ENCODE peak calls at places on chromosome 2, in four cellular contexts. One of them, this sample, is unnamed.

GRCh38 chr2:239177325-239177724 is 223.5 kb downstream of the HDAC4 start:
- DNase-seq in A549: no peak
- DNase-seq in stimulated activated naive B cell treated with anti-CD40 and anti-IgM and Interleukin-4, amounts not matched to agents 10 μg/mL and 1 μg/mL and 100 μg/mL, for 72 hours: no peak
- DNase-seq in MCF 10A: no peak
- DNase-seq in this sample: no peak

GRCh38 chr2:23321767-23322166 is 63.2 kb upstream of the KLHL29 start:
- DNase-seq in A549: no peak
- DNase-seq in stimulated activated naive B cell treated with anti-CD40 and anti-IgM and Interleukin-4, amounts not matched to agents 10 μg/mL and 1 μg/mL and 100 μg/mL, for 72 hours: no peak
- DNase-seq in MCF 10A: no peak
- DNase-seq in this sample: no peak

GRCh38 chr2:101874069-101874468 is 117.7 kb upstream of the IL1R2 start:
- DNase-seq in A549: no peak
- DNase-seq in stimulated activated naive B cell treated with anti-CD40 and anti-IgM and Interleukin-4, amounts not matched to agents 10 μg/mL and 1 μg/mL and 100 μg/mL, for 72 hours: no peak
- DNase-seq in MCF 10A: no peak
- DNase-seq in this sample: no peak

GRCh38 chr2:205060269-205060668 is 515.0 kb downstream of the PARD3B start:
- DNase-seq in A549: peak
- DNase-seq in stimulated activated naive B cell treated with anti-CD40 and anti-IgM and Interleukin-4, amounts not matched to agents 10 μg/mL and 1 μg/mL and 100 μg/mL, for 72 hours: no peak
- DNase-seq in MCF 10A: peak
- DNase-seq in this sample: no peak

GRCh38 chr2:65261676-65262075 is 34.0 kb downstream of the ACTR2 start:
- DNase-seq in A549: no peak
- DNase-seq in stimulated activated naive B cell treated with anti-CD40 and anti-IgM and Interleukin-4, amounts not matched to agents 10 μg/mL and 1 μg/mL and 100 μg/mL, for 72 hours: no peak
- DNase-seq in MCF 10A: no peak
- DNase-seq in this sample: no peak

GRCh38 chr2:5959836-5960820 is 267.9 kb downstream of the SOX11 start:
- DNase-seq in A549: no peak
- DNase-seq in stimulated activated naive B cell treated with anti-CD40 and anti-IgM and Interleukin-4, amounts not matched to agents 10 μg/mL and 1 μg/mL and 100 μg/mL, for 72 hours: no peak
- DNase-seq in MCF 10A: no peak
- DNase-seq in this sample: no peak

GRCh38 chr2:148927010-148927409 is 52.0 kb downstream of the KIF5C start:
- DNase-seq in A549: no peak
- DNase-seq in stimulated activated naive B cell treated with anti-CD40 and anti-IgM and Interleukin-4, amounts not matched to agents 10 μg/mL and 1 μg/mL and 100 μg/mL, for 72 hours: peak
- DNase-seq in MCF 10A: no peak
- DNase-seq in this sample: no peak

GRCh38 chr2:2170861-2171260 is 160.2 kb downstream of the MYT1L start:
- DNase-seq in A549: no peak
- DNase-seq in stimulated activated naive B cell treated with anti-CD40 and anti-IgM and Interleukin-4, amounts not matched to agents 10 μg/mL and 1 μg/mL and 100 μg/mL, for 72 hours: no peak
- DNase-seq in MCF 10A: no peak
- DNase-seq in this sample: no peak

GRCh38 chr2:118841828-118842461 is 5.5 kb downstream of the EN1 start:
- DNase-seq in A549: no peak
- DNase-seq in stimulated activated naive B cell treated with anti-CD40 and anti-IgM and Interleukin-4, amounts not matched to agents 10 μg/mL and 1 μg/mL and 100 μg/mL, for 72 hours: no peak
- DNase-seq in MCF 10A: no peak
- DNase-seq in this sample: no peak

GRCh38 chr2:101036562-101036961 is 34.5 kb downstream of the RPL31 start:
- DNase-seq in A549: no peak
- DNase-seq in stimulated activated naive B cell treated with anti-CD40 and anti-IgM and Interleukin-4, amounts not matched to agents 10 μg/mL and 1 μg/mL and 100 μg/mL, for 72 hours: no peak
- DNase-seq in MCF 10A: peak
- DNase-seq in this sample: no peak

GRCh38 chr2:230668184-230668938 is 44.3 kb upstream of the CAB39 start:
- DNase-seq in A549: no peak
- DNase-seq in stimulated activated naive B cell treated with anti-CD40 and anti-IgM and Interleukin-4, amounts not matched to agents 10 μg/mL and 1 μg/mL and 100 μg/mL, for 72 hours: peak
- DNase-seq in MCF 10A: peak
- DNase-seq in this sample: peak

GRCh38 chr2:9434484-9434883 is 11.0 kb downstream of the CPSF3 start:
- DNase-seq in A549: no peak
- DNase-seq in stimulated activated naive B cell treated with anti-CD40 and anti-IgM and Interleukin-4, amounts not matched to agents 10 μg/mL and 1 μg/mL and 100 μg/mL, for 72 hours: no peak
- DNase-seq in MCF 10A: no peak
- DNase-seq in this sample: no peak

GRCh38 chr2:24917086-24917485 is 3.0 kb downstream of the ADCY3 start:
- DNase-seq in A549: no peak
- DNase-seq in stimulated activated naive B cell treated with anti-CD40 and anti-IgM and Interleukin-4, amounts not matched to agents 10 μg/mL and 1 μg/mL and 100 μg/mL, for 72 hours: peak
- DNase-seq in MCF 10A: peak
- DNase-seq in this sample: no peak

GRCh38 chr2:19893520-19894134 is 8.2 kb downstream of the TTC32 start:
- DNase-seq in A549: no peak
- DNase-seq in stimulated activated naive B cell treated with anti-CD40 and anti-IgM and Interleukin-4, amounts not matched to agents 10 μg/mL and 1 μg/mL and 100 μg/mL, for 72 hours: no peak
- DNase-seq in MCF 10A: no peak
- DNase-seq in this sample: no peak

GRCh38 chr2:151766421-151767153 is 32.3 kb upstream of the NEB start:
- DNase-seq in A549: no peak
- DNase-seq in stimulated activated naive B cell treated with anti-CD40 and anti-IgM and Interleukin-4, amounts not matched to agents 10 μg/mL and 1 μg/mL and 100 μg/mL, for 72 hours: peak
- DNase-seq in MCF 10A: no peak
- DNase-seq in this sample: no peak

GRCh38 chr2:228016402-228016801 is 145.0 kb downstream of the DAW1 start:
- DNase-seq in A549: no peak
- DNase-seq in stimulated activated naive B cell treated with anti-CD40 and anti-IgM and Interleukin-4, amounts not matched to agents 10 μg/mL and 1 μg/mL and 100 μg/mL, for 72 hours: no peak
- DNase-seq in MCF 10A: no peak
- DNase-seq in this sample: no peak

GRCh38 chr2:111634995-111635538 is 248.9 kb downstream of the ANAPC1 start:
- DNase-seq in A549: no peak
- DNase-seq in stimulated activated naive B cell treated with anti-CD40 and anti-IgM and Interleukin-4, amounts not matched to agents 10 μg/mL and 1 μg/mL and 100 μg/mL, for 72 hours: no peak
- DNase-seq in MCF 10A: no peak
- DNase-seq in this sample: peak

GRCh38 chr2:5319493-5319892 is 372.7 kb upstream of the SOX11 start:
- DNase-seq in A549: no peak
- DNase-seq in stimulated activated naive B cell treated with anti-CD40 and anti-IgM and Interleukin-4, amounts not matched to agents 10 μg/mL and 1 μg/mL and 100 μg/mL, for 72 hours: no peak
- DNase-seq in MCF 10A: no peak
- DNase-seq in this sample: no peak

GRCh38 chr2:233092446-233093438 is 32.6 kb downstream of the INPP5D start:
- DNase-seq in A549: no peak
- DNase-seq in stimulated activated naive B cell treated with anti-CD40 and anti-IgM and Interleukin-4, amounts not matched to agents 10 μg/mL and 1 μg/mL and 100 μg/mL, for 72 hours: no peak
- DNase-seq in MCF 10A: no peak
- DNase-seq in this sample: no peak

GRCh38 chr2:17830053-17831034 is 14.1 kb downstream of the MSGN1 start:
- DNase-seq in A549: peak
- DNase-seq in stimulated activated naive B cell treated with anti-CD40 and anti-IgM and Interleukin-4, amounts not matched to agents 10 μg/mL and 1 μg/mL and 100 μg/mL, for 72 hours: peak
- DNase-seq in MCF 10A: peak
- DNase-seq in this sample: peak

GRCh38 chr2:206981089-206981674 is 41.9 kb downstream of the CPO start:
- DNase-seq in A549: no peak
- DNase-seq in stimulated activated naive B cell treated with anti-CD40 and anti-IgM and Interleukin-4, amounts not matched to agents 10 μg/mL and 1 μg/mL and 100 μg/mL, for 72 hours: no peak
- DNase-seq in MCF 10A: no peak
- DNase-seq in this sample: no peak

GRCh38 chr2:173684896-173685485 is 280.2 kb downstream of the SP3 start:
- DNase-seq in A549: no peak
- DNase-seq in stimulated activated naive B cell treated with anti-CD40 and anti-IgM and Interleukin-4, amounts not matched to agents 10 μg/mL and 1 μg/mL and 100 μg/mL, for 72 hours: no peak
- DNase-seq in MCF 10A: no peak
- DNase-seq in this sample: no peak

GRCh38 chr2:15181092-15181745 is 379.9 kb downstream of the NBAS start:
- DNase-seq in A549: no peak
- DNase-seq in stimulated activated naive B cell treated with anti-CD40 and anti-IgM and Interleukin-4, amounts not matched to agents 10 μg/mL and 1 μg/mL and 100 μg/mL, for 72 hours: no peak
- DNase-seq in MCF 10A: no peak
- DNase-seq in this sample: no peak

GRCh38 chr2:15730545-15731212 is 139.0 kb downstream of the DDX1 start:
- DNase-seq in A549: peak
- DNase-seq in stimulated activated naive B cell treated with anti-CD40 and anti-IgM and Interleukin-4, amounts not matched to agents 10 μg/mL and 1 μg/mL and 100 μg/mL, for 72 hours: peak
- DNase-seq in MCF 10A: peak
- DNase-seq in this sample: peak

GRCh38 chr2:157874997-157875719 is 972 bp downstream of the ACVR1 start:
- DNase-seq in A549: peak
- DNase-seq in stimulated activated naive B cell treated with anti-CD40 and anti-IgM and Interleukin-4, amounts not matched to agents 10 μg/mL and 1 μg/mL and 100 μg/mL, for 72 hours: no peak
- DNase-seq in MCF 10A: peak
- DNase-seq in this sample: peak

GRCh38 chr2:188333751-188334524 is 42.3 kb downstream of the GULP1 start:
- DNase-seq in A549: no peak
- DNase-seq in stimulated activated naive B cell treated with anti-CD40 and anti-IgM and Interleukin-4, amounts not matched to agents 10 μg/mL and 1 μg/mL and 100 μg/mL, for 72 hours: no peak
- DNase-seq in MCF 10A: no peak
- DNase-seq in this sample: peak

GRCh38 chr2:96934831-96935545 is 51.4 kb downstream of the FAM178B start:
- DNase-seq in A549: no peak
- DNase-seq in stimulated activated naive B cell treated with anti-CD40 and anti-IgM and Interleukin-4, amounts not matched to agents 10 μg/mL and 1 μg/mL and 100 μg/mL, for 72 hours: no peak
- DNase-seq in MCF 10A: no peak
- DNase-seq in this sample: no peak

GRCh38 chr2:25977768-25978167 is 4.5 kb downstream of the KIF3C start:
- DNase-seq in A549: peak
- DNase-seq in stimulated activated naive B cell treated with anti-CD40 and anti-IgM and Interleukin-4, amounts not matched to agents 10 μg/mL and 1 μg/mL and 100 μg/mL, for 72 hours: no peak
- DNase-seq in MCF 10A: peak
- DNase-seq in this sample: no peak

GRCh38 chr2:191023235-191023679 is 9.3 kb upstream of the STAT1 start:
- DNase-seq in A549: no peak
- DNase-seq in stimulated activated naive B cell treated with anti-CD40 and anti-IgM and Interleukin-4, amounts not matched to agents 10 μg/mL and 1 μg/mL and 100 μg/mL, for 72 hours: no peak
- DNase-seq in MCF 10A: no peak
- DNase-seq in this sample: no peak

GRCh38 chr2:238945433-238946150 is 97.7 kb downstream of the TWIST2 start:
- DNase-seq in A549: peak
- DNase-seq in stimulated activated naive B cell treated with anti-CD40 and anti-IgM and Interleukin-4, amounts not matched to agents 10 μg/mL and 1 μg/mL and 100 μg/mL, for 72 hours: no peak
- DNase-seq in MCF 10A: peak
- DNase-seq in this sample: no peak

GRCh38 chr2:100707016-100707947 is 112.7 kb upstream of the NPAS2 start:
- DNase-seq in A549: no peak
- DNase-seq in stimulated activated naive B cell treated with anti-CD40 and anti-IgM and Interleukin-4, amounts not matched to agents 10 μg/mL and 1 μg/mL and 100 μg/mL, for 72 hours: no peak
- DNase-seq in MCF 10A: peak
- DNase-seq in this sample: no peak

GRCh38 chr2:108548221-108549003 is 14.1 kb downstream of the LIMS1 start:
- DNase-seq in A549: no peak
- DNase-seq in stimulated activated naive B cell treated with anti-CD40 and anti-IgM and Interleukin-4, amounts not matched to agents 10 μg/mL and 1 μg/mL and 100 μg/mL, for 72 hours: no peak
- DNase-seq in MCF 10A: no peak
- DNase-seq in this sample: no peak

GRCh38 chr2:233865838-233866237 is 2.3 kb downstream of the MSL3B start:
- DNase-seq in A549: no peak
- DNase-seq in stimulated activated naive B cell treated with anti-CD40 and anti-IgM and Interleukin-4, amounts not matched to agents 10 μg/mL and 1 μg/mL and 100 μg/mL, for 72 hours: no peak
- DNase-seq in MCF 10A: no peak
- DNase-seq in this sample: no peak

GRCh38 chr2:98643496-98644100 is 35.2 kb downstream of the UNC50 start:
- DNase-seq in A549: no peak
- DNase-seq in stimulated activated naive B cell treated with anti-CD40 and anti-IgM and Interleukin-4, amounts not matched to agents 10 μg/mL and 1 μg/mL and 100 μg/mL, for 72 hours: no peak
- DNase-seq in MCF 10A: no peak
- DNase-seq in this sample: no peak

GRCh38 chr2:215914067-215914776 is 99.1 kb downstream of the MREG start:
- DNase-seq in A549: no peak
- DNase-seq in stimulated activated naive B cell treated with anti-CD40 and anti-IgM and Interleukin-4, amounts not matched to agents 10 μg/mL and 1 μg/mL and 100 μg/mL, for 72 hours: no peak
- DNase-seq in MCF 10A: no peak
- DNase-seq in this sample: no peak